ENCODE peak calls at places on chromosome 19, in seven cellular contexts. X is GM23338, P is PC-3, A is MM.1S, E is GM23248, Y is PC-9, J is HCT116. T is an unnamed sample. For H3K79me2 and H3K9me2, the result is how much of the 10 kb centered on the place peaks cover.

GRCh38 chr19:32658527-32658926 is 16.5 kb downstream of the ANKRD27 start:
- DNase-seq in X (no peak), P (no peak), A (no peak), E (no peak), Y (no peak), J (no peak), T (no peak)

GRCh38 chr19:3178377-3178972 is at the start of gene S1PR4:
- DNase-seq in X (no peak), P (no peak), A (no peak), E (no peak), Y (no peak), J (no peak), T (peak)

GRCh38 chr19:6668696-6669095 is 1.3 kb downstream of the TNFSF14 start:
- DNase-seq in X (no peak), P (no peak), A (no peak), E (no peak), Y (no peak), J (no peak), T (no peak)

GRCh38 chr19:3575949-3576673 is 3.4 kb downstream of the HMG20B start:
- DNase-seq in X (no peak), P (no peak), A (no peak), E (no peak), Y (no peak), J (no peak), T (no peak)

GRCh38 chr19:27654266-27654990 is 1558.5 kb downstream of the UQCRFS1 start:
- DNase-seq in X (no peak), P (no peak), A (no peak), E (no peak), Y (no peak), J (no peak), T (no peak)

GRCh38 chr19:6138511-6138910 is 3.0 kb downstream of the ACSBG2 start:
- DNase-seq in X (no peak), P (no peak), A (no peak), E (no peak), Y (no peak), J (no peak), T (no peak)

GRCh38 chr19:17103177-17103576 is 27.6 kb downstream of the MYO9B start:
- DNase-seq in X (peak), P (peak), A (no peak), E (peak), Y (peak), J (peak), T (no peak)

GRCh38 chr19:34254552-34255432 is at the start of gene GARRE1:
- DNase-seq in X (peak), P (no peak), A (peak), E (peak), Y (no peak), J (no peak), T (peak)

GRCh38 chr19:31023038-31023437 is 326.2 kb downstream of the TSHZ3 start:
- DNase-seq in X (no peak), P (no peak), A (no peak), E (no peak), Y (no peak), J (no peak), T (peak)

GRCh38 chr19:18708452-18709231 is 25.2 kb downstream of the CRTC1 start:
- DNase-seq in X (no peak), P (no peak), A (no peak), E (no peak), Y (no peak), J (no peak), T (no peak)

GRCh38 chr19:5478241-5478924 is 23.2 kb downstream of the ZNRF4 start:
- DNase-seq in X (no peak), P (no peak), A (no peak), E (no peak), Y (no peak), J (no peak), T (no peak)

GRCh38 chr19:6738726-6739389 is 622 bp upstream of the TRIP10 start:
- DNase-seq in X (peak), P (no peak), A (peak), E (peak), Y (no peak), J (no peak), T (peak)

GRCh38 chr19:43466793-43467192 is 1.4 kb upstream of the LYPD3 start:
- DNase-seq in X (no peak), P (no peak), A (no peak), E (no peak), Y (no peak), J (no peak), T (no peak)

GRCh38 chr19:18905520-18906236 is 9.7 kb upstream of the CERS1 start:
- DNase-seq in X (no peak), P (no peak), A (no peak), E (no peak), Y (no peak), J (no peak), T (no peak)

GRCh38 chr19:35785087-35785627 is 9.8 kb downstream of the ARHGAP33 start:
- DNase-seq in X (no peak), P (no peak), A (no peak), E (no peak), Y (no peak), J (no peak), T (no peak)

GRCh38 chr19:31803819-31804446 is 454.7 kb upstream of the TSHZ3 start:
- DNase-seq in X (no peak), P (no peak), A (no peak), E (no peak), Y (no peak), J (no peak), T (no peak)

GRCh38 chr19:18895038-18895827 is 725 bp downstream of the CERS1 start:
- DNase-seq in X (peak), P (peak), A (peak), E (peak), Y (peak), J (peak), T (peak)

GRCh38 chr19:55519461-55520311 is 17.2 kb downstream of the SBK2 start:
- DNase-seq in X (no peak), P (peak), A (no peak), E (peak), Y (peak), J (no peak), T (no peak)

GRCh38 chr19:20640023-20640422 is 21.3 kb downstream of the ZNF626 start:
- DNase-seq in X (no peak), P (no peak), A (no peak), E (no peak), Y (no peak), J (no peak), T (no peak)

GRCh38 chr19:52695996-52696395 is 38.8 kb downstream of the ZNF611 start:
- DNase-seq in X (peak), P (no peak), A (no peak), E (no peak), Y (no peak), J (no peak), T (no peak)

GRCh38 chr19:5002143-5002542 is 33.2 kb downstream of the KDM4B start:
- DNase-seq in X (no peak), P (peak), A (no peak), E (peak), Y (peak), J (peak), T (no peak)

GRCh38 chr19:42199440-42200115 is 17.9 kb downstream of the DEDD2 start:
- DNase-seq in X (peak), P (no peak), A (peak), E (no peak), Y (no peak), J (no peak), T (no peak)

GRCh38 chr19:18100710-18101109 is 3.1 kb downstream of the MAST3 start:
- DNase-seq in X (peak), P (no peak), A (no peak), E (no peak), Y (peak), J (no peak), T (no peak)

GRCh38 chr19:15379996-15380647 is 535 bp upstream of the AKAP8 start:
- DNase-seq in X (peak), P (peak), A (peak), E (peak), Y (peak), J (peak), T (peak)

GRCh38 chr19:3537438-3538240 is 1.3 kb upstream of the TEKTIP1 start:
- DNase-seq in X (no peak), P (no peak), A (no peak), E (no peak), Y (no peak), J (no peak), T (no peak)

GRCh38 chr19:32351807-32352630 is 6.6 kb downstream of the ZNF507 start:
- DNase-seq in X (no peak), P (peak), A (no peak), E (peak), Y (peak), J (no peak), T (no peak)

GRCh38 chr19:48506138-48506733 is 5.4 kb downstream of the LMTK3 start:
- DNase-seq in X (peak), P (peak), A (peak), E (peak), Y (peak), J (no peak), T (no peak)

GRCh38 chr19:5804516-5805464 is at the start of gene NRTN:
- DNase-seq in X (peak), P (peak), A (peak), E (no peak), Y (no peak), J (no peak), T (peak)

GRCh38 chr19:41456342-41456918 is 13.5 kb downstream of the ERICH4 start:
- DNase-seq in X (no peak), P (no peak), A (no peak), E (peak), Y (no peak), J (no peak), T (no peak)

GRCh38 chr19:1524206-1524971 is 512 bp downstream of the PLK5 start:
- DNase-seq in X (no peak), P (no peak), A (no peak), E (no peak), Y (no peak), J (no peak), T (no peak)
- TF ChIP-seq EZH2 in X (no peak), P (no peak), A (no peak), E (peak), Y (no peak), J (no peak), T (no peak)

GRCh38 chr19:37991841-37992248 is 84.8 kb downstream of the SIPA1L3 start:
- DNase-seq in X (no peak), P (peak), A (no peak), E (peak), Y (peak), J (no peak), T (no peak)

GRCh38 chr19:37990362-37990761 is 83.4 kb downstream of the SIPA1L3 start:
- DNase-seq in X (peak), P (peak), A (no peak), E (no peak), Y (peak), J (no peak), T (no peak)

GRCh38 chr19:37992761-37993160 is 85.8 kb downstream of the SIPA1L3 start:
- DNase-seq in X (no peak), P (no peak), A (no peak), E (no peak), Y (no peak), J (no peak), T (no peak)

GRCh38 chr19:37989855-37990254 is 82.8 kb downstream of the SIPA1L3 start:
- DNase-seq in X (peak), P (peak), A (no peak), E (no peak), Y (peak), J (no peak), T (no peak)

DNA sequence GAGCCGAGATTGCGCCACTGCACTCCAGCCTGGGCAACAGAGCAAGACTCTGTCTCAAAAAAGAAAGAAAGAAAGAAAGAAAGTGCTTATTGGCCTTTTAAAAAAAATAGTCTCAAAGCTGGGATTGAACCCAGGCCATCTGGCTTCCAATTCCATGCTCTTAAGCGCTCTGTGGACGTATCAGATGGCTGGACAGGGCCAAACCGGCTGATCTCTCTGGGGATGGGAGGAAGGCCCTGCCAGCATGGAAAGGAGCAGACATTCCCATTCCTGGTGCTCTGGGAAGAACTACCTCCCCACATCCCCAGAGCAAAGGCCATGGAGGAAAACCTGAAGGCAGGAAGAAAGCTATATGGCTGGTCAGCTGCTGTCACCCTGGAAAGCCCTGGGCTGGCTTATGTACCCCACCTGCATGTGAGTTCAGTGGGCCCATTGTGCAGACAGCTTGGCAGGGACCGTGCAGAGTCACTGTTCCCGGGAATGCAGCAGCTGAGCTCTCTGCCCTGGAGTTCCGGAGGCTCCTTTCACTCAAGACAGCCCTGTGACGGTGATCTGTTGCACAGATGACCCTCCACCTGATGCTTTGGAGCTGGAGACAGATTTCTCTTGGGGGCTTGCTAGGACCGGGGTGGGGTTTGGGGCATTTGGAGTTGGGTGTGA is 84.3 kb downstream of the SIPA1L3 start:
- DNase-seq in X (no peak), P (no peak), A (no peak), E (no peak), Y (no peak), J (no peak), T (no peak)
- H3K79me2 ChIP-seq in X (under half), P (half or more), A (under half), E (half or more), Y (under half), J (half or more), T (half or more)

DNA sequence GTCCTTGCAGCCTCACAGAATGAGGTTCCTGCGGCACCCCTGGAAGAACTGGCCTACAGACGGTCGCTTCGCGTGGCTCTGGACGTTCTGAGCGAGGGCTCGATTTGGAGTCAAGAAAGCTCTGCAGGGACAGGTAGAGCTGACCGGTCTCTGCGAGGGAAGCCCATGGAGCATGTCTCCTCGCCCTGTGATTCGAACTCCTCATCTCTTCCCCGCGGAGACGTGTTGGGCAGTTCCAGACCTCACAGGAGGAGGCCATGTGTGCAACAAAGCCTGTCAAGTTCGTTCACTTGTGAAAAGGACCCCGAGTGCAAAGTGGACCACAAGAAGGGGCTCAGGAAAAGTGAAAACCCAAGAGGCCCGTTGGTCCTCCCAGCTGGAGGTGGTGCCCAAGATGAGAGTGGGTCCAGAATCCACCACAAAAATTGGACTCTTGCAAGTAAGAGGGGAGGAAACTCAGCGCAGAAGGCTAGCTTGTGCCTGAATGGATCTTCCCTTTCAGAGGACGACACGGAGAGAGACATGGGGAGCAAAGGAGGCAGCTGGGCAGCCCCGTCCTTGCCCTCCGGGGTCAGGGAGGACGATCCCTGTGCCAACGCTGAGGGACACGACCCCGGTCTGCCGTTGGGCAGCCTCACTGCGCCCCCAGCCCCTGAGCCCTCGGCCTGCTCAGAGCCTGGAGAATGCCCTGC is 23.4 kb upstream of the NDUFS7 start:
- DNase-seq in X (no peak), P (no peak), A (no peak), E (no peak), Y (no peak), J (no peak), T (no peak)
- H3K9me2 ChIP-seq in X (under half), P (under half), A (under half), E (under half), Y (under half), J (under half), T (under half)

DNA sequence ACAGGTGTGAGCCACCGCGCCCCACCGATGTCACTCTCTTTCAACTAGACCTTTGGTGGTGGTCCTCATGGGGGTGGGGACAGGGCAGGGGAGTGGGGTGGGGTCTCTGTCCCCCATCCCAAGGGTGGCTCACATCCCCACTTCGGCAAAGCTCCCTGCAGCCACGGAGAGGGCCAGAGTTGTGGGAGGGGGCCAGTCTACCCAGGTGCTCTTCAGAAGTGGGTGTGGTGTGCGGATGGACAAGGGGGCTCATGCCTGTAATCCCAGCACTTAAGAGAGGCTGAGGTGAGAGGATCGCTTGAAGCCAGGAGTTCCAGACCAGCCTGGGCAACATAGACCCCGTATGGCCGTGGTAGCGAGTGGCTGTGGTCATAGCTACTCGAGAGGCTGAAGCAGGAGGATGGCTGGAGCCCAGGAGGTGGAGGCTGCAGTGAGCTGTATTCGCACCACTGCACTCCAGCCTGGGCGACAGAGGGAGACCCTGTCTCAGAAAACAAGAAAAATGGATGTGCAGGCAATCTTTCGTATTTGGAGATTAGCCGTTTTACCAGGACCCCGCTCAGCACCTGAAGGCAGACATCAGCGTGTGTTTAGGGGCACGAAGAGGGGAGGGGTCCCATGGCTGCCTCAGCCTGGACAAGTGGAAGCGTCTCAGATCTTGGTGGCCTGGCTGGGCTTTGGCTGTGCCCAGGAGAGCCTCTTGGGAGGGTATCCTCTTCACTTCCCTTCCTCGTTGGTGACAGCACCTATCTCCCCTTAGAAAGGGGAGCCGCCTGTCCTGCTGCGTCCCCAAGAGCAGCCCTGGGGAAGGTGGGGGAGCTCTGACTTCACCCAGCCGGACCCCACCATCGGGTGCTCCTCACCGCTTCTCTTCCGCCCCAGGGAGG is 863 bp downstream of the TGFBR3L start:
- DNase-seq in X (no peak), P (no peak), A (no peak), E (no peak), Y (no peak), J (no peak), T (no peak)
- TF ChIP-seq EZH2 in X (no peak), P (no peak), A (no peak), E (no peak), Y (no peak), J (no peak), T (no peak)

GRCh38 chr19:13004273-13004672 is 9.0 kb downstream of the NFIX start:
- DNase-seq in X (no peak), P (no peak), A (no peak), E (no peak), Y (no peak), J (no peak), T (no peak)

GRCh38 chr19:13007292-13008045 is 12.2 kb downstream of the NFIX start:
- DNase-seq in X (no peak), P (no peak), A (no peak), E (peak), Y (no peak), J (no peak), T (no peak)

GRCh38 chr19:13005861-13006370 is 10.6 kb downstream of the NFIX start:
- DNase-seq in X (no peak), P (no peak), A (no peak), E (peak), Y (no peak), J (no peak), T (no peak)

GRCh38 chr19:13005253-13005652 is 10.0 kb downstream of the NFIX start:
- DNase-seq in X (no peak), P (no peak), A (no peak), E (no peak), Y (no peak), J (no peak), T (no peak)

GRCh38 chr19:13006431-13007281 is 11.4 kb downstream of the NFIX start:
- DNase-seq in X (no peak), P (no peak), A (no peak), E (peak), Y (no peak), J (no peak), T (no peak)
- H3K79me2 ChIP-seq in X (under half), P (half or more), A (under half), E (half or more), Y (under half), J (under half), T (under half)

DNA sequence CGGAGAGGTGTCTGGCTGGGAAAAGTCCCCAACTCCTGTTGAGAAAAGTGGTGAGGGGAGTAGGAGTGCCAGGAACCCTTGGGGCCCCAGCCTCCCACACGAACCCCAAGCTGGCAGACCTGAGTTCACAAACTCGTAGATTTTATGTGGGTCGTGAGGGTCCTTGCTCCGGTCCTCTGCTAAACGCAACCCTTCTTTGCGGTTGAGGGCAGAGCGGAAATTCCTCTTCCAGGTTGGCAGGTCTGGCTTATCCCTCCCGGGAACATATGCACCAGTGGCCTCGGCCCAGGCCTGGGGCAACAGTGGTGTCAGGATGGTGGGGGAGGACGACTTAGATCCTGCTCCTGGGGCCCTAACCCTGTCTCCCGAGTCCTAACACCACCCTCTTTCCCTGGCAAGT is 2.4 kb downstream of the IRF3 start:
- DNase-seq in X (no peak), P (no peak), A (no peak), E (no peak), Y (no peak), J (no peak), T (no peak)
- H3K9me2 ChIP-seq in X (under half), P (under half), A (under half), E (under half), Y (under half), J (under half), T (under half)

GRCh38 chr19:57319869-57320179 is 448 bp upstream of the ZNF543 start:
- DNase-seq in X (no peak), P (no peak), A (no peak), E (no peak), Y (no peak), J (no peak), T (no peak)

GRCh38 chr19:57320180-57321084 is at the start of gene ZNF543:
- DNase-seq in X (peak), P (peak), A (peak), E (peak), Y (peak), J (peak), T (peak)

GRCh38 chr19:57321164-57321563 is 892 bp downstream of the ZNF543 start:
- DNase-seq in X (no peak), P (no peak), A (no peak), E (peak), Y (no peak), J (no peak), T (no peak)

GRCh38 chr19:57314146-57314545 is 6.1 kb upstream of the ZNF543 start:
- DNase-seq in X (no peak), P (no peak), A (no peak), E (no peak), Y (no peak), J (no peak), T (no peak)

GRCh38 chr19:57317503-57317902 is 2.8 kb upstream of the ZNF543 start:
- DNase-seq in X (peak), P (no peak), A (no peak), E (peak), Y (no peak), J (no peak), T (no peak)
- TF ChIP-seq EZH2 in X (no peak), P (no peak), A (no peak), E (no peak), Y (no peak), J (no peak), T (no peak)

GRCh38 chr19:46978470-46978869 is 41.2 kb upstream of the NPAS1 start:
- DNase-seq in X (no peak), P (no peak), A (no peak), E (no peak), Y (no peak), J (no peak), T (no peak)
- H3K79me2 ChIP-seq in X (under half), P (under half), A (under half), E (half or more), Y (under half), J (under half), T (half or more)

GRCh38 chr19:46204008-46204407 is 25.5 kb upstream of the IGFL1 start:
- DNase-seq in X (no peak), P (no peak), A (no peak), E (no peak), Y (no peak), J (no peak), T (no peak)
- H3K9me2 ChIP-seq in X (under half), P (under half), A (under half), E (under half), Y (under half), J (under half), T (under half)